ENCODE peak calls at places on chromosomes 4 and X, in seven cellular contexts. R is EH, B is sciatic nerve, A is hypothalamus, K is endodermal cell, S is spleen, P is head of caudate nucleus. E is an unnamed sample.

GRCh38 chrX:47278684-47279083 is 45.9 kb downstream of the USP11 start:
- DNase-seq in K (no peak), B (no peak), R (peak), A (no peak), S (no peak), P (no peak), E (no peak)

GRCh38 chr4:83115000-83115399 is 471 bp upstream of the PLAC8 start:
- DNase-seq in K (no peak), B (no peak), P (no peak), S (no peak), R (peak), A (no peak), E (no peak)

GRCh38 chrX:150486011-150486410 is 82.4 kb upstream of the MTM1 start:
- DNase-seq in K (peak), P (peak), R (peak), B (no peak), A (peak), S (no peak), E (peak)

GRCh38 chr4:8398347-8398746 is 42.2 kb downstream of the ACOX3 start:
- DNase-seq in B (no peak), P (no peak), K (no peak), S (no peak), A (no peak), R (no peak), E (no peak)

GRCh38 chr4:169337510-169337909 is 66.8 kb upstream of the SH3RF1 start:
- DNase-seq in B (no peak), S (no peak), A (no peak), P (no peak), R (peak), K (no peak), E (no peak)

GRCh38 chr4:152771736-152772533 is 7.6 kb downstream of the TIGD4 start:
- DNase-seq in R (no peak), B (no peak), A (no peak), S (no peak), P (no peak), K (no peak), E (no peak)

GRCh38 chrX:9394212-9394611 is 70.6 kb upstream of the TBL1X start:
- DNase-seq in R (no peak), S (no peak), B (no peak), P (no peak), K (no peak), A (no peak), E (no peak)

GRCh38 chr4:1670279-1670678 is 13.8 kb downstream of the FAM53A start:
- DNase-seq in A (no peak), K (no peak), P (no peak), R (no peak), B (no peak), S (no peak), E (no peak)

GRCh38 chrX:153063315-153063714 is 7.0 kb downstream of the PNMA3 start:
- DNase-seq in B (no peak), A (no peak), R (peak), K (no peak), P (no peak), S (no peak), E (no peak)

GRCh38 chr4:148286043-148286442 is 156.2 kb downstream of the NR3C2 start:
- DNase-seq in R (no peak), K (no peak), A (no peak), S (no peak), B (no peak), P (no peak), E (no peak)

GRCh38 chr4:189414021-189414420 is 526.7 kb upstream of the FRG1 start:
- DNase-seq in B (no peak), R (no peak), K (no peak), A (no peak), P (no peak), S (no peak), E (no peak)